ENCODE peak calls at places on chromosomes 7 and 10, in four cellular contexts. One of them, this sample, is unnamed.

GRCh38 chr7:97025983-97026704 is 1.5 kb upstream of the DLX5 start:
- DNase-seq in Calu3: no peak
- DNase-seq in HCT116: no peak
- DNase-seq in foreskin fibroblast: no peak
- DNase-seq in this sample: no peak

GRCh38 chr10:86284355-86285105 is 82.1 kb downstream of the GRID1 start:
- DNase-seq in Calu3: no peak
- DNase-seq in HCT116: no peak
- DNase-seq in foreskin fibroblast: no peak
- DNase-seq in this sample: no peak

GRCh38 chr10:86344714-86345161 is 21.9 kb downstream of the GRID1 start:
- DNase-seq in Calu3: peak
- DNase-seq in HCT116: no peak
- DNase-seq in foreskin fibroblast: no peak
- DNase-seq in this sample: no peak

GRCh38 chr7:33781796-33782195 is 123.5 kb upstream of the BMPER start:
- DNase-seq in Calu3: no peak
- DNase-seq in HCT116: no peak
- DNase-seq in foreskin fibroblast: peak
- DNase-seq in this sample: no peak

GRCh38 chr7:129845178-129845971 is 107.4 kb downstream of the UBE2H start:
- DNase-seq in Calu3: no peak
- DNase-seq in HCT116: peak
- DNase-seq in foreskin fibroblast: peak
- DNase-seq in this sample: no peak

GRCh38 chr7:42236266-42237161 is 495 bp downstream of the GLI3 start:
- DNase-seq in Calu3: peak
- DNase-seq in HCT116: no peak
- DNase-seq in foreskin fibroblast: peak
- DNase-seq in this sample: no peak

GRCh38 chr10:65358565-65358964 is 1567.3 kb upstream of the LRRTM3 start:
- DNase-seq in Calu3: peak
- DNase-seq in HCT116: peak
- DNase-seq in foreskin fibroblast: no peak
- DNase-seq in this sample: no peak

GRCh38 chr7:82945056-82945455 is 217.6 kb downstream of the PCLO start:
- DNase-seq in Calu3: no peak
- DNase-seq in HCT116: no peak
- DNase-seq in foreskin fibroblast: no peak
- DNase-seq in this sample: peak

GRCh38 chr10:129929343-129930297 is 34.5 kb downstream of the EBF3 start:
- DNase-seq in Calu3: no peak
- DNase-seq in HCT116: no peak
- DNase-seq in foreskin fibroblast: no peak
- DNase-seq in this sample: no peak
- TF ChIP-seq CTCF in Calu3: no peak
- TF ChIP-seq CTCF in HCT116: no peak
- TF ChIP-seq CTCF in foreskin fibroblast: no peak
- TF ChIP-seq CTCF in this sample: no peak

GRCh38 chr10:60000747-60001146 is 94.4 kb upstream of the CCDC6 start:
- DNase-seq in Calu3: no peak
- DNase-seq in HCT116: no peak
- DNase-seq in foreskin fibroblast: no peak
- DNase-seq in this sample: no peak

GRCh38 chr10:60009316-60009715 is 103.0 kb upstream of the CCDC6 start:
- DNase-seq in Calu3: no peak
- DNase-seq in HCT116: no peak
- DNase-seq in foreskin fibroblast: no peak
- DNase-seq in this sample: no peak

GRCh38 chr10:60008816-60009215 is 102.5 kb upstream of the CCDC6 start:
- DNase-seq in Calu3: peak
- DNase-seq in HCT116: no peak
- DNase-seq in foreskin fibroblast: no peak
- DNase-seq in this sample: no peak

GRCh38 chr10:60003709-60004191 is 97.4 kb upstream of the CCDC6 start:
- DNase-seq in Calu3: no peak
- DNase-seq in HCT116: no peak
- DNase-seq in foreskin fibroblast: no peak
- DNase-seq in this sample: no peak

DNA sequence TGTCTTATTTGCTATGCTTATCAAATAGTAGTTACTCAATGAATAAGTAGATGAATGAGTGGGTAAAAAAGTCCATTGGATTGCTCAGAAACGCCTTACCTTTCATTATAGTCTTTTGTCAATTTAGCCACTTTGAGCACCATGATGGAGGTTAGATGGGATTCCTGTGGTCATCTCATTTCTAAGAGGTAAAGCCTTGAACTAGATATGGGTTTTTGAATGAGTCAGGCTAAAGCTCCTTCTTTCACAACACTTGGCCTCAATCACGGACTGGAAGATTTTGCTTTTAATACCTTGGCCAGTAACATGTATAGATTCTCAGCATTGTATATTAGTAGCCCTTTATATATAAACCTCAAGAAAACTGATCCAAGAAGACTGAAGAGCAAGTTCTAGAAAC is 99.7 kb upstream of the CCDC6 start:
- DNase-seq in Calu3: no peak
- DNase-seq in HCT116: no peak
- DNase-seq in foreskin fibroblast: no peak
- DNase-seq in this sample: no peak
- TF ChIP-seq CTCF in Calu3: no peak
- TF ChIP-seq CTCF in HCT116: no peak
- TF ChIP-seq CTCF in foreskin fibroblast: no peak
- TF ChIP-seq CTCF in this sample: no peak

GRCh38 chr10:3353235-3353634 is 180.7 kb upstream of the PITRM1 start:
- DNase-seq in Calu3: no peak
- DNase-seq in HCT116: no peak
- DNase-seq in foreskin fibroblast: no peak
- DNase-seq in this sample: no peak
- TF ChIP-seq CTCF in Calu3: no peak
- TF ChIP-seq CTCF in HCT116: no peak
- TF ChIP-seq CTCF in foreskin fibroblast: no peak
- TF ChIP-seq CTCF in this sample: no peak

GRCh38 chr10:102918817-102919236 is 733 bp downstream of the CNNM2 start:
- DNase-seq in Calu3: peak
- DNase-seq in HCT116: no peak
- DNase-seq in foreskin fibroblast: no peak
- DNase-seq in this sample: no peak

GRCh38 chr10:102916173-102916572 is 1.9 kb upstream of the CNNM2 start:
- DNase-seq in Calu3: no peak
- DNase-seq in HCT116: no peak
- DNase-seq in foreskin fibroblast: no peak
- DNase-seq in this sample: no peak

GRCh38 chr10:102919237-102919959 is 1.3 kb downstream of the CNNM2 start:
- DNase-seq in Calu3: peak
- DNase-seq in HCT116: no peak
- DNase-seq in foreskin fibroblast: no peak
- DNase-seq in this sample: no peak

GRCh38 chr10:102917962-102918816 is at the start of gene CNNM2:
- DNase-seq in Calu3: peak
- DNase-seq in HCT116: peak
- DNase-seq in foreskin fibroblast: peak
- DNase-seq in this sample: peak

DNA sequence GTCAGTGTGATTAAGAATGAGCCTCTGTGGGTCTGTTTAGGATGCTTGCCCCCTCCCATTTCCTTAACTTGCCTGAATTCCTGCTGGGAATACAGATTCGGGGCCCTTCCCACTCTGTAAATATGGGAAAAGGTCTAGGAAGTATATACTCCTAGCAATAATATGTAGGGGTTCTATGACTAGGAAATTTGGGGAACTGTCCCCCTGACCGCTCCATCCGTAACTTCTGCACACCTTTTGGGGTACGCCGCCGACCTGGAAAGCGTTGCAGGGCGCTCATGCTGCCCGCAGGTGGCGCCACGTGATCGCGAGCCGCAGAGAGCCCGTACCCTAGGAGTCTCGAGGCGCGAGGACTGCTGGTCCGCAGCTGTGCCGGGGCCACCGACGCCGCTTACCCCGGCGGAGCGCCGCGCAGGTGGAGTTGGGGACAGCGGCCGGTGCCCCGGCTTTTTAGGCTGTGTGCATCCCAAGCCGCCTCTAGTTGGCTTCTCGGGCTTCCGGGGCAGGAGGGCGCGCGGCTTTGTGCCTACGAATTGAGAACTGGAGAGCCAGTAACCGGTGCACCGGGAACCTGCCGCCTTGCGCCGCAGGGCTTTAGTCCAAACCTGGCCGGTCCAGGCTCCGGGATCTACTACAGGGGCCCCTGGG is 656 bp upstream of the CNNM2 start:
- DNase-seq in Calu3: peak
- DNase-seq in HCT116: peak
- DNase-seq in foreskin fibroblast: peak
- DNase-seq in this sample: no peak
- TF ChIP-seq CTCF in Calu3: peak
- TF ChIP-seq CTCF in HCT116: no peak
- TF ChIP-seq CTCF in foreskin fibroblast: peak
- TF ChIP-seq CTCF in this sample: peak

DNA sequence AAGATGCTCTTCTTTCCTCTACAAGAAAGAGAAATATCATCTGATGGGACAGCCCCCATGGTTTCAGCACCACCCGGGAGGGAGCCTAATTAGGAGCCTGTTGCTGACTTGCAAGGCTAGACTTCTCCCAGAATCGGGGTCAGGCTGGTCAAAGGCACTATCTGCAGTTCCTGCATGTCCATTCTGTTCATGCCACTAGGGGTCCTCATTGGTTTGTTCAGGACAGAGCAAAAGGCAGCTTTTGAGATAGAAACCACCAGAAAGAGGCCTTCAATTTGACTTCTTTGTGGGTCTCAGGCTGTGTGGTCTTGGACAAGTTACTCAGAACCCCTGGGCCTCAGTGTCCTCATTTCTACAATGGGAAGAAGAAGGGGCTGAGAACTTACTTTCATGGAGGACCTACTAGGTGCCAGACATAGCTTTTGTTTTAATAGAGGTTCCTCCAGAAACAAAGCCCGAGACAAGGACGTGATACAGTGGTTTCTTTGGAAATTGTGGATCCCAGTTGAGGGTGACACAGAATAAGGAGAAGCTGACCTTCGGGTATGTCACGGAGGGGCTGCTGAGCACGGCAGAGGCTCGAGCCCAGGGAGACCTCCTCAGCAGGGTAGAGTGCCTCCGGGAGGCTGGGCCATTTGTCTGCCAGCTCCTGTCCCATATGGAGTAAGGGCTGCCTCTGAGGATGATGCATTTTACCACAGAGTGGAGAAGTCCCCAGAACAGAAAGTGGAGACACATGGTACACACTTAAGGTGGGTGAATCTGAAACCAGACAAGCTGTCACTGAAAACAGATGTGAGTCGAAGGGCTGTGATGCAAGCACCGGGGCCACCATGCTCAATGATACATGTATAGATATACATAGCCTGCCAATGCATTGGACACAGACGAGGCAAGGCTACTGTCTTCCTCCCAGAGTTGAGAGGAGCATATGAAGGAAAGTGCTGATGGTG is 33.1 kb upstream of the NEUROD6 start:
- DNase-seq in Calu3: peak
- DNase-seq in HCT116: peak
- DNase-seq in foreskin fibroblast: no peak
- DNase-seq in this sample: peak
- TF ChIP-seq CTCF in Calu3: peak
- TF ChIP-seq CTCF in HCT116: peak
- TF ChIP-seq CTCF in foreskin fibroblast: peak
- TF ChIP-seq CTCF in this sample: peak

GRCh38 chr10:124386186-124387077 is 32.3 kb downstream of the OAT start:
- DNase-seq in Calu3: no peak
- DNase-seq in HCT116: no peak
- DNase-seq in foreskin fibroblast: no peak
- DNase-seq in this sample: no peak

GRCh38 chr10:124384591-124385190 is 34.0 kb downstream of the OAT start:
- DNase-seq in Calu3: no peak
- DNase-seq in HCT116: no peak
- DNase-seq in foreskin fibroblast: no peak
- DNase-seq in this sample: no peak

GRCh38 chr10:124385627-124386185 is 33.0 kb downstream of the OAT start:
- DNase-seq in Calu3: no peak
- DNase-seq in HCT116: no peak
- DNase-seq in foreskin fibroblast: no peak
- DNase-seq in this sample: no peak

GRCh38 chr10:124383496-124383895 is 35.2 kb downstream of the OAT start:
- DNase-seq in Calu3: no peak
- DNase-seq in HCT116: no peak
- DNase-seq in foreskin fibroblast: no peak
- DNase-seq in this sample: no peak

DNA sequence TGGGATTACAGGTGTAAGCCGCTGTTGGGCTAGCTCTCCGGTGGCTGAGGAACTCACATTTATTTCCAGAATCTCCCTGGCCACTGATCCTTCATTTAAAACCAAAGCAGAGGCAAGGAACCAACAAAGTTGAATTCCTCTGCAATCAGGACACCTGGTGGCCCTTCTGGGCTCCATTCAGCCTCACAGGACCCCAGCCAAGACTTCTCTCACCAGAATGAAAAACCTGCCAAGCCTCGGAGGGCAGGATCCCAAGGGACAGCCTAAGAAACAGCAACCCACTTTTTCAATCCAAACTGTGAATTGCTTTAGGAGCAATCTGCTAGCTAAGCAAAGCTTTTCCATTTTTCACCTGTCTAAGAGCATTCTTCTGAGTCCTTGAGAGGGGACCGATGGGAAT is 34.6 kb downstream of the OAT start:
- DNase-seq in Calu3: no peak
- DNase-seq in HCT116: no peak
- DNase-seq in foreskin fibroblast: no peak
- DNase-seq in this sample: no peak
- TF ChIP-seq CTCF in Calu3: no peak
- TF ChIP-seq CTCF in HCT116: no peak
- TF ChIP-seq CTCF in foreskin fibroblast: no peak
- TF ChIP-seq CTCF in this sample: no peak

This sample was measured in LNCaP clone FGC.